ENCODE peak calls at places on chromosomes 7 and 10, in eight cellular contexts. R is sigmoid colon, T is MM.1S, Z is HL-60, S is testis, D is OCI-LY7, H is GM12878, W is ovary. Y is an unnamed sample.

GRCh38 chr10:119737827-119738226 is 12.0 kb downstream of the INPP5F start:
- DNase-seq in H (no peak), T (no peak), W (no peak), S (no peak), R (no peak), Z (no peak), D (no peak), Y (no peak)

GRCh38 chr7:87216701-87217508 is 2.6 kb downstream of the TMEM243 start:
- DNase-seq in H (peak; percentile 97), W (no peak), D (peak; percentile 92), Z (no peak), T (peak; percentile 70), R (no peak), S (no peak), Y (no peak)

GRCh38 chr7:50531401-50531906 is 33.8 kb downstream of the DDC start:
- DNase-seq in D (no peak), T (no peak), R (no peak), H (no peak), S (no peak), Z (no peak), W (no peak), Y (no peak)

GRCh38 chr7:90738249-90738648 is 142.1 kb downstream of the CDK14 start:
- DNase-seq in R (no peak), T (no peak), D (no peak), Z (no peak), W (no peak), S (no peak), H (no peak), Y (no peak)

GRCh38 chr7:146129296-146129695 is 12.7 kb downstream of the CNTNAP2 start:
- DNase-seq in D (no peak), R (no peak), H (no peak), T (no peak), W (no peak), S (no peak), Z (no peak), Y (no peak)

GRCh38 chr10:119221201-119221600 is 13.8 kb downstream of the GRK5 start:
- DNase-seq in R (peak; percentile 56), S (no peak), T (no peak), H (no peak), W (no peak), D (no peak), Z (no peak), Y (no peak)

GRCh38 chr7:83276250-83276649 is 113.6 kb upstream of the PCLO start:
- DNase-seq in S (no peak), T (peak; percentile 67), W (no peak), R (no peak), D (no peak), Z (no peak), H (no peak), Y (no peak)

GRCh38 chr10:48547981-48548380 is 56.9 kb downstream of the ARHGAP22 start:
- DNase-seq in T (no peak), Z (no peak), R (no peak), S (no peak), H (no peak), W (no peak), D (no peak), Y (peak; percentile 61)

GRCh38 chr7:37259381-37259821 is 189.3 kb downstream of the ELMO1 start:
- DNase-seq in D (no peak), S (no peak), W (no peak), R (no peak), H (no peak), Z (peak; percentile 32), T (no peak), Y (no peak)

GRCh38 chr7:82419200-82419599 is 24.4 kb downstream of the CACNA2D1 start:
- DNase-seq in T (no peak), W (no peak), H (no peak), R (no peak), S (peak; percentile 13), D (no peak), Z (no peak), Y (no peak)

GRCh38 chr10:122845783-122846332 is at the start of gene CUZD1:
- DNase-seq in H (no peak), T (no peak), W (no peak), S (no peak), Z (no peak), R (no peak), D (no peak), Y (no peak)

GRCh38 chr7:135817576-135817975 is 69.0 kb upstream of the FAM180A start:
- DNase-seq in S (no peak), W (no peak), H (no peak), Z (no peak), D (no peak), R (no peak), T (no peak), Y (no peak)

GRCh38 chr10:109996766-109997171 is 11.0 kb upstream of the ADD3 start:
- DNase-seq in W (no peak), Z (no peak), H (no peak), R (no peak), T (no peak), D (no peak), S (no peak), Y (no peak)

GRCh38 chr10:99172950-99173349 is 62.7 kb downstream of the HPSE2 start:
- DNase-seq in W (no peak), H (no peak), D (no peak), R (no peak), S (no peak), T (no peak), Z (no peak), Y (no peak)

GRCh38 chr7:151327659-151328058 is 14.0 kb upstream of the NUB1 start:
- DNase-seq in W (no peak), T (no peak), D (no peak), Z (no peak), H (no peak), S (no peak), R (no peak), Y (peak; percentile 11)

GRCh38 chr7:144853542-144853941 is 17.7 kb upstream of the TPK1 start:
- DNase-seq in W (no peak), H (no peak), Z (no peak), R (no peak), D (no peak), S (no peak), T (no peak), Y (no peak)

GRCh38 chr7:144857463-144857862 is 21.6 kb upstream of the TPK1 start:
- DNase-seq in W (no peak), H (no peak), R (no peak), Z (no peak), T (no peak), D (no peak), S (no peak), Y (no peak)

GRCh38 chr7:144854839-144855424 is 19.1 kb upstream of the TPK1 start:
- DNase-seq in T (no peak), W (no peak), H (no peak), R (no peak), D (peak; percentile 22), Z (no peak), S (no peak), Y (no peak)
- TF ChIP-seq CTCF in T (peak; percentile 61), W (no peak), H (peak; percentile 39), R (peak; percentile 37), D (peak; percentile 80), Z (peak; percentile 11), S (no peak), Y (no peak)

DNA sequence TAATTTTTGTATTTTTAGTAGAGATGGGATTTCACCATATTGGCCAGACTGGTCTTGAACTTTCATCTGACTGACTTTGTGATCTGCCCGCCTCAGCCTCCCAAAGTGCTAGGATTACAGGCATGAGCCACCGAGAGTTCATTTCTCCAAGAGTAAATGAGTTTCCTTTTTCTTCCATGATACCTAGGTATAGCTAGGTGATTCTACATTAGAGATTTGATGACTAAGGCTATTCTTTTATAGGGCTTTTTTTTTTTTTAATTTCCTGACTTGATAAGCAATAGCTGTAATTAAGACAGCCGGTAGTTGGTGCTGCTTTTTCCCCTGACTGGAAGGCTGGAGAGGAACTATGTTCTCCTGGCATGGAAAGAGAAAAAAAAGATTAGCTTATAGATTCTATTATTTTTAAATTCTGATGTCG is 3.3 kb downstream of the PTPN12 start:
- DNase-seq in H (no peak), Z (no peak), W (no peak), R (no peak), S (no peak), T (no peak), D (no peak), Y (no peak)
- H3K4me3 ChIP-seq in H (peak overlapping the region; percentile 41), Z (no peak overlapping the region), W (no peak overlapping the region), R (no peak overlapping the region), S (no peak overlapping the region), T (no peak overlapping the region), D (no peak overlapping the region), Y (peak overlapping the region; percentile 90)

GRCh38 chr7:46680147-46680546 is 759.1 kb upstream of the IGFBP3 start:
- DNase-seq in W (no peak), Z (no peak), R (no peak), H (no peak), T (peak; percentile 95), D (no peak), S (no peak), Y (no peak)
- H3K27ac ChIP-seq in W (no peak overlapping the region), Z (no peak overlapping the region), R (no peak overlapping the region), H (no peak overlapping the region), T (peak overlapping the region; percentile 60), D (no peak overlapping the region), S (no peak overlapping the region), Y (no peak overlapping the region)

GRCh38 chr10:26741368-26741767 is 43.9 kb downstream of the PDSS1 start:
- DNase-seq in Z (no peak), T (no peak), H (no peak), S (no peak), D (peak; percentile 19), R (no peak), W (no peak), Y (no peak)
- TF ChIP-seq CTCF in Z (no peak), T (no peak), H (no peak), S (no peak), D (no peak), R (no peak), W (no peak), Y (no peak)